ENCODE peak calls at places on chromosomes 12 and 14, in ten cellular contexts. D, O, J, T, G, C, N, L, W and M are unnamed samples.

GRCh38 chr12:44581642-44582242 is 294.4 kb downstream of the NELL2 start:
- DNase-seq in J (no peak), D (no peak), W (no peak), O (no peak), C (no peak), G (no peak), N (no peak), L (no peak), T (no peak), M (no peak)

GRCh38 chr12:41277019-41277770 is 89.1 kb downstream of the PDZRN4 start:
- DNase-seq in D (peak), T (peak), L (peak), J (no peak), N (peak), O (peak), G (peak), W (peak), C (no peak), M (no peak)

GRCh38 chr12:56766535-56766934 is 3.4 kb downstream of the HSD17B6 start:
- DNase-seq in T (no peak), N (no peak), D (no peak), L (peak), J (no peak), W (no peak), C (no peak), G (peak), O (no peak), M (no peak)

GRCh38 chr12:76586764-76587395 is 27.3 kb upstream of the OSBPL8 start:
- DNase-seq in L (peak), G (peak), C (no peak), O (peak), J (no peak), W (peak), T (peak), D (peak), N (peak), M (no peak)

GRCh38 chr12:97308576-97309198 is 153.9 kb upstream of the RMST start:
- DNase-seq in C (no peak), D (no peak), J (no peak), L (no peak), T (peak), W (no peak), G (peak), O (peak), N (peak), M (no peak)

GRCh38 chr12:12726543-12727093 is 9.4 kb downstream of the CDKN1B start:
- DNase-seq in G (no peak), J (no peak), O (peak), N (peak), W (no peak), C (no peak), L (no peak), T (peak), D (peak), M (no peak)

GRCh38 chr14:33457617-33458016 is 493.3 kb downstream of the EGLN3 start:
- DNase-seq in C (no peak), T (no peak), D (no peak), G (no peak), O (peak), W (no peak), J (no peak), N (peak), L (no peak), M (no peak)

GRCh38 chr12:27907766-27908165 is 64.8 kb downstream of the PTHLH start:
- DNase-seq in G (no peak), W (no peak), D (no peak), T (peak), J (no peak), N (peak), C (no peak), O (no peak), L (no peak), M (no peak)

GRCh38 chr12:107610030-107610859 is 75.4 kb upstream of the PWP1 start:
- DNase-seq in G (peak), D (peak), N (no peak), W (peak), C (no peak), L (peak), O (peak), T (peak), J (no peak), M (no peak)
- TF ChIP-seq CTCF in G (no peak), D (peak), N (peak), W (peak), C (peak), L (peak), O (peak), T (peak), J (no peak), M (no peak)

GRCh38 chr12:118050972-118051910 is 9.7 kb downstream of the WSB2 start:
- DNase-seq in C (no peak), J (no peak), D (no peak), T (no peak), L (no peak), O (no peak), N (no peak), G (no peak), W (no peak), M (no peak)
- TF ChIP-seq CTCF in C (no peak), J (no peak), D (peak), T (no peak), L (no peak), O (no peak), N (no peak), G (no peak), W (no peak), M (no peak)

GRCh38 chr14:74042296-74042695 is 23.1 kb downstream of the BBOF1 start:
- DNase-seq in L (no peak), C (no peak), T (no peak), N (no peak), G (no peak), D (no peak), W (no peak), J (no peak), O (no peak), M (no peak)

GRCh38 chr14:74049886-74050495 is 30.8 kb downstream of the BBOF1 start:
- DNase-seq in T (no peak), D (peak), J (no peak), C (no peak), G (no peak), W (no peak), N (no peak), O (no peak), L (peak), M (no peak)

GRCh38 chr14:74048291-74048690 is 29.1 kb downstream of the BBOF1 start:
- DNase-seq in W (no peak), N (peak), T (peak), C (no peak), D (no peak), L (no peak), J (no peak), O (peak), G (no peak), M (no peak)
- TF ChIP-seq CTCF in W (no peak), N (no peak), T (peak), C (no peak), D (no peak), L (no peak), J (no peak), O (no peak), G (no peak), M (no peak)

GRCh38 chr14:22845821-22846625 is 9.6 kb downstream of the MMP14 start:
- DNase-seq in J (no peak), G (no peak), L (no peak), D (no peak), C (peak), W (no peak), O (no peak), N (no peak), T (no peak), M (no peak)

GRCh38 chr14:22846811-22847307 is 10.5 kb downstream of the MMP14 start:
- DNase-seq in D (peak), J (no peak), C (no peak), N (no peak), W (no peak), G (no peak), L (no peak), T (no peak), O (no peak), M (no peak)

GRCh38 chr14:22849212-22849819 is 12.9 kb downstream of the MMP14 start:
- DNase-seq in N (peak), L (no peak), G (no peak), J (peak), D (peak), O (no peak), W (no peak), T (no peak), C (peak), M (no peak)

GRCh38 chr14:22848391-22849164 is 12.2 kb downstream of the MMP14 start:
- DNase-seq in T (peak), G (peak), J (peak), O (no peak), L (no peak), C (peak), N (peak), D (peak), W (peak), M (no peak)

DNA sequence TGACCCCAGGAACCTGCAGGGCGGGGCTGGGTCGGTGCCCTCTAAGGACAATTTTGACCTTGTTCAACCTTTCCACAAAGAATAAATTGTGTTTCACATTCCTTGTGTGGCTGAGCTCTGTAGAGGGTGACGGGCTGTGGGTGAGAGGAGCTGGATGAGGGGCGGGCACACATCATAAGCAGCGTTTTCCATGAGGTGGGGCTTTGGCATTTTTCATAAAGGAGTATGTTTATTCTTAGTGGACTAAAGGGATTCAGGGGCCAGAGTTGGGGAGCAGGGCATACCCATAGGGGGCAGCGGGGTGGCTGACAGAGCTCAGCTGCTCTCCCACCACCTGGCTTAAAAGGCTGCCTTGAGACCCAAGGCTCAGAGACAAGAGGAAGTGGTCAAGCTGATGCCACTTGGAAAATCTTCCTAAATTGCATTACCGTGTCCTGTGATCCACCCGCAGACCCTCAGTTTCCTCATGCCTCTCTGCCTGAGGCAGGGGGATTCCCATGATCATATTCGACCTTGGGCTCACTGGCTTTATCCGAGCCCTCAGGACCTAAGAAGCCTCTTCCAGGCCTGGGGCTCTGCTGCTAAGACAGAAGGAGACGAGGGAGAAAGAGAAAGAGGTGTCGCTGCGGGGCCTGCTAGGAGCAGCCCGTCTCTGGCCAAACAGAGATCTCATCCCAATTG is 11.4 kb downstream of the MMP14 start:
- DNase-seq in W (no peak), L (no peak), T (peak), J (no peak), C (no peak), G (no peak), D (peak), N (peak), O (no peak), M (no peak)
- TF ChIP-seq CTCF in W (no peak), L (peak), T (peak), J (no peak), C (no peak), G (no peak), D (peak), N (peak), O (no peak), M (no peak)

DNA sequence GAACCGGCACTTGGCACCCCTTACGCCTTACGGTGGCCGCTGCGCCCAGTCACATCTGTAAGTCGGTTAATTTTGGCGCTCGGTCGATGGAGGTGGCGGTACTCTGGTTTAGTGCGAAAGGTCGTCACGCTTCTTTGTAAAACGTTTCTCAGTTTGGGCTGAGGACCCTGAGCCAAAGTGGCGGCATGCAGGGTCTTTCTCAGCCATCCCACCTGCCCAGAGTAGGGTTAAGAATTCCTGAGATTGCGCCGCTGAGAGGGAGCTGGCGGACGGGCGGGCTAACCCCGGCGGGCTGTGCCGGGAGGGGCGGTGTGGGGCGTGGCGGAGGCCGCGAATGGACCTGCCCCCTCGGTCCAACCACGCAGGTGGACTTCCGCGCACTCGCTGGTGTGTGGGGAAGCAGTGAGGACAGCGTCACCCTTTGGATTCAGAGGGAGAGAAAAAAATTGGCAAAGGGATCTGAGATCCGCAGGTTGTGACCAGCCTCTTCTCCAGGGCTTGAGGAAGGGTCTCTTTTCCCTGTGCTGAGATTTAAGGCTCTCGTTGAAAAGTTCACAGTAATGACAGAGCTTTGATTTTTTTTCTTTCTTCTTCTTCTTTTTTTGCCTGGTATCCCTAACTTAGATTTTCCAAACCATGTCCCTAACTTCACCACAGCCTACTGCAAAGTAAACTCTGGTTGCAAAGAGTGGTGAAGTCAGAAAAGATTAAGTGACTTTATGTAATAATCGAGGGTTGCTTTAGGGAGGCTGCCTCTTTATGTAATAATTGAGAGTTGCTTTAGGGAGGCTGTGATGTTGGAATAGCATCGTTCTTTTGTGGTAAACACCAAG is 602 bp upstream of the FBXO33 start:
- DNase-seq in T (peak), N (peak), D (peak), C (peak), G (peak), J (peak), W (peak), L (peak), O (peak), M (peak)
- TF ChIP-seq CTCF in T (peak), N (peak), D (peak), C (no peak), G (no peak), J (peak), W (no peak), L (no peak), O (no peak), M (no peak)

GRCh38 chr14:100146548-100147091 is 12.8 kb downstream of the DEGS2 start:
- DNase-seq in J (no peak), N (no peak), W (no peak), G (peak), L (no peak), T (no peak), C (no peak), O (no peak), D (no peak), M (peak)
- TF ChIP-seq CTCF in J (no peak), N (no peak), W (no peak), G (no peak), L (peak), T (peak), C (no peak), O (no peak), D (no peak), M (peak)